ENCODE peak calls at places on chromosomes 3 and 15, in seven cellular contexts. Z is neuronal stem cell, D is IMR-90, J is mesendoderm, M is mesenchymal stem cell, A is H9, F is trophoblast cell. E is an unnamed sample.

GRCh38 chr15:98083203-98083910 is 122.9 kb downstream of the ARRDC4 start:
- DNase-seq in F (no peak), Z (no peak), D (no peak), J (peak), M (no peak), A (no peak), E (no peak)

GRCh38 chr15:100693451-100693850 is 91.1 kb downstream of the ASB7 start:
- DNase-seq in D (no peak), A (peak), M (no peak), J (no peak), Z (no peak), F (no peak), E (no peak)

GRCh38 chr15:25345943-25346342 is 92.9 kb downstream of the UBE3A start:
- DNase-seq in F (no peak), A (peak), J (peak), M (peak), Z (peak), D (peak), E (peak)

GRCh38 chr15:62928242-62928995 is 114.1 kb upstream of the TPM1 start:
- DNase-seq in D (peak), F (peak), A (no peak), M (peak), Z (no peak), J (peak), E (no peak)

GRCh38 chr3:67620869-67621268 is 33.5 kb downstream of the SUCLG2 start:
- DNase-seq in Z (no peak), D (no peak), M (no peak), J (no peak), A (no peak), F (no peak), E (no peak)

GRCh38 chr3:50617096-50617791 is at the start of gene MAPKAPK3:
- DNase-seq in D (no peak), J (no peak), A (no peak), M (no peak), F (no peak), Z (no peak), E (no peak)

GRCh38 chr3:25143356-25143704 is 284.7 kb upstream of the RARB start:
- DNase-seq in F (no peak), A (peak), Z (no peak), J (peak), D (no peak), M (no peak), E (no peak)

GRCh38 chr15:85639752-85640381 is 154.9 kb downstream of the KLHL25 start:
- DNase-seq in A (no peak), Z (no peak), F (no peak), J (no peak), D (peak), M (peak), E (no peak)

GRCh38 chr3:106827515-106828213 is 549.6 kb upstream of the CCDC54 start:
- DNase-seq in Z (no peak), J (peak), D (peak), F (peak), M (peak), A (no peak), E (no peak)

GRCh38 chr3:127064391-127065137 is 81.6 kb downstream of the PLXNA1 start:
- DNase-seq in A (no peak), D (peak), Z (no peak), M (peak), J (no peak), F (peak), E (no peak)

GRCh38 chr3:64216706-64217105 is 8.6 kb downstream of the PRICKLE2 start:
- DNase-seq in A (peak), M (peak), Z (no peak), J (peak), F (no peak), D (peak), E (no peak)

GRCh38 chr3:45246236-45246635 is 20.1 kb upstream of the TMEM158 start:
- DNase-seq in D (no peak), J (no peak), Z (no peak), F (no peak), A (no peak), M (no peak), E (no peak)

GRCh38 chr3:194269610-194270145 is 81.5 kb downstream of the CPN2 start:
- DNase-seq in F (no peak), M (peak), J (peak), D (no peak), A (peak), Z (no peak), E (peak)

GRCh38 chr3:151835751-151836550 is 22.0 kb downstream of the AADAC start:
- DNase-seq in J (peak), M (peak), D (peak), A (no peak), F (no peak), Z (no peak), E (no peak)

GRCh38 chr3:116445291-116445841 is at the start of gene LSAMP:
- DNase-seq in M (peak), F (no peak), D (peak), J (peak), A (peak), Z (peak), E (peak)

GRCh38 chr3:188937389-188937788 is 234.4 kb upstream of the TPRG1 start:
- DNase-seq in F (no peak), Z (no peak), M (no peak), J (peak), D (peak), A (no peak), E (no peak)

GRCh38 chr3:198080521-198081384 is 120.7 kb downstream of the LMLN start:
- DNase-seq in F (peak), D (peak), Z (peak), J (peak), M (peak), A (peak), E (peak)

GRCh38 chr15:39748276-39748675 is 34.4 kb downstream of the FSIP1 start:
- DNase-seq in D (no peak), A (no peak), J (no peak), Z (no peak), M (no peak), F (no peak), E (no peak)

GRCh38 chr3:72655758-72656157 is 192.5 kb downstream of the SHQ1 start:
- DNase-seq in D (no peak), A (peak), F (no peak), M (no peak), J (peak), Z (no peak), E (peak)

GRCh38 chr3:42019953-42020260 is 58.0 kb upstream of the ULK4 start:
- DNase-seq in Z (no peak), J (no peak), A (no peak), D (no peak), M (no peak), F (no peak), E (no peak)
- H2BK120ac ChIP-seq in Z (no peak), J (no peak), A (no peak), D (peak), M (no peak), F (no peak), E (no peak)

GRCh38 chr3:186525369-186526255 is 18.6 kb downstream of the CRYGS start:
- DNase-seq in D (no peak), A (no peak), Z (no peak), F (no peak), M (no peak), J (no peak), E (no peak)
- H2BK120ac ChIP-seq in D (no peak), A (no peak), Z (no peak), F (no peak), M (no peak), J (no peak), E (no peak)

GRCh38 chr3:191695815-191696153 is 234.8 kb downstream of the PYDC2 start:
- DNase-seq in Z (no peak), M (no peak), J (no peak), A (no peak), D (no peak), F (no peak), E (no peak)
- H2BK120ac ChIP-seq in Z (no peak), M (no peak), J (no peak), A (no peak), D (no peak), F (no peak), E (no peak)

DNA sequence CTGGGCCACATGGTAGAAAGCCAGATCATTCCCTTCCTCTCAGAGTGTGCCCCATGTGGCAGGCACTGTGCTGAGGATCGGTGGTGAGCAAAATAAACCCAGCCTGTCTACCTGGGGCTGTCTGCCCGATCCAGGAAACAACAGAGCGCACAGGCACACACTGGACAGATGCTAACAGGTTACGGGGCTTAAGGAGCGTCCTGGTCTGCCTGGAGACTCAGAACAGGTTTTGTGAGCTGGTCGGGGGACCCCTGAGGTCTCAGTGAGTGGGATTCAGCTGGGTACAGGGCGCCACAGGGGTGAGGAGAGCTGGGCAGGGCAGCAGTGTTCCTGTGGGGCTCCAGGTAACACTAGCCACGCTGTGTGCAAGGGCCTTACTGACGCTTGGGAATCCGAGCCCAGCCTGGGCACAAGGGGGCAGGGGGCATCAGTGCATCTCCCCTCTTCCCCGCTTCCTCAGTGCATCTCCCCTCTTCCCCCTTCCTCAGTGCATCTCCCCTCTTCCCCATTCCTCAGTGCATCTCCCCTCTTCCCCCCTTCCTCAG is 136.3 kb downstream of the DNAJB8 start:
- DNase-seq in Z (no peak), A (no peak), F (no peak), D (no peak), M (no peak), J (no peak), E (no peak)
- H2BK120ac ChIP-seq in Z (no peak), A (no peak), F (no peak), D (no peak), M (no peak), J (no peak), E (no peak)

GRCh38 chr3:11211531-11212300 is 57.4 kb downstream of the HRH1 start:
- DNase-seq in D (peak), A (no peak), Z (no peak), J (peak), M (peak), F (no peak), E (no peak)
- H2BK120ac ChIP-seq in D (peak), A (no peak), Z (no peak), J (no peak), M (no peak), F (no peak), E (no peak)

GRCh38 chr15:47756872-47757271 is 39.6 kb downstream of the SEMA6D start:
- DNase-seq in F (peak), J (peak), M (peak), Z (no peak), A (no peak), D (peak), E (no peak)

GRCh38 chr15:47762621-47763020 is 45.3 kb downstream of the SEMA6D start:
- DNase-seq in Z (no peak), M (no peak), F (no peak), D (no peak), J (no peak), A (no peak), E (no peak)

GRCh38 chr15:47754312-47754711 is 37.0 kb downstream of the SEMA6D start:
- DNase-seq in F (no peak), A (no peak), Z (no peak), M (peak), J (no peak), D (peak), E (no peak)

GRCh38 chr15:47753591-47753990 is 36.3 kb downstream of the SEMA6D start:
- DNase-seq in Z (no peak), F (no peak), D (no peak), M (no peak), J (no peak), A (no peak), E (no peak)

DNA sequence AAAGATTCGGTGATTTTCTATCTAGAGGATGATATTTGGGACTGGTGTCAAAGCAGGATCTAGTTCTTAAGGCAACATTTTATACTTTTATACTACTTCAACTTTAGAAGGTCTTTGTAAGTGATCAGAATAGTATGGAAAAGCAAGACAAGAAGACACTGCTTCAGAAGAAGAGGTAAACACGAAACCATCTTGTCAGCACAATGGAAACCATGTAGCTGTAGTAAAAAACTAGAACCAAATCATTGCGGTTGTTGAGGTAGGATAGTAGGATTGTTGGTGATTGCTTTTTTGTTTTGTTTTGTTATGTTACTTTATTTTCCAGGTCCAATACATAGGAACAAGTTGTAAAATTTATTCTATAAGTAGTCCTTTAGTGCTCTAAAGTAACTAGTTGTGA is 40.0 kb downstream of the SEMA6D start:
- DNase-seq in Z (no peak), M (no peak), A (no peak), D (no peak), J (no peak), F (no peak), E (no peak)
- H2BK120ac ChIP-seq in Z (no peak), M (no peak), A (no peak), D (no peak), J (no peak), F (no peak), E (no peak)

GRCh38 chr3:111506435-111506834 is 35.6 kb upstream of the CD96 start:
- DNase-seq in Z (no peak), F (no peak), D (no peak), A (no peak), M (no peak), J (no peak), E (no peak)
- H2BK120ac ChIP-seq in Z (no peak), F (no peak), D (no peak), A (no peak), M (no peak), J (no peak), E (no peak)

DNA sequence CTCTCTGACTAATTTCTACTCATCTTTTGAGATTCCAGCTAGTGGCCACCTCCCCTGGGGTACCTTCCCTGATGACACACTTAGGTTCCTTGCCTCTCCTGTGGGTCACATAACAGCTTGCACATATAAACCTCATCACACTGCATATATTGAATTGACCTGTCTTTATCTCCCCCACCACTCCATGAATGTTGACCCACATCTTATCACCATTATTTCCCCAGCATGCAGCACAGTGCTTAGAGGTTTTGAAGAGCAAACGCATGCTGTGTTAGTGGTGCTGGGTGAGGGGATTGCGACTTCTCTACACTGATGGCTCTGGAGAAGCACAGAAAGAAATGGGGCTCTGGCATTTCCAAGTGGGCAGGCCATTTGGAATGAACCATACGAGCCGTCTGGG is 333.3 kb upstream of the TRIM42 start:
- DNase-seq in M (no peak), F (no peak), J (peak), A (no peak), Z (no peak), D (no peak), E (no peak)
- H2BK120ac ChIP-seq in M (no peak), F (no peak), J (no peak), A (no peak), Z (no peak), D (no peak), E (no peak)

E was measured in H1.